ENCODE peak calls at places on chromosomes 2 and 18, in six cellular contexts. U, E, Y, P, C and N are unnamed samples.

GRCh38 chr2:64327510-64328414 is 126.2 kb upstream of the LGALSL start:
- DNase-seq in U (no peak), E (no peak), Y (no peak), P (no peak), C (peak), N (no peak)

GRCh38 chr2:42141687-42142475 is 27.3 kb upstream of the EML4 start:
- DNase-seq in U (peak), E (peak), Y (peak), P (peak), C (no peak), N (peak)

GRCh38 chr18:57801379-57802165 is 1.5 kb downstream of the ATP8B1 start:
- DNase-seq in U (no peak), E (no peak), Y (peak), P (no peak), C (no peak), N (no peak)

GRCh38 chr18:21053127-21053526 is 58.5 kb downstream of the ROCK1 start:
- DNase-seq in U (no peak), E (peak), Y (no peak), P (no peak), C (no peak), N (peak)

GRCh38 chr2:241577413-241578122 is 19.0 kb downstream of the BOK start:
- DNase-seq in U (no peak), E (peak), Y (no peak), P (no peak), C (no peak), N (no peak)

GRCh38 chr2:205644018-205644417 is 38.3 kb upstream of the NRP2 start:
- DNase-seq in U (no peak), E (no peak), Y (no peak), P (no peak), C (no peak), N (no peak)

GRCh38 chr2:200901459-200902072 is 12.4 kb downstream of the NIF3L1 start:
- DNase-seq in U (peak), E (peak), Y (peak), P (peak), C (no peak), N (peak)

GRCh38 chr18:1806884-1807615 is 764.3 kb downstream of the METTL4 start:
- DNase-seq in U (no peak), E (no peak), Y (no peak), P (no peak), C (no peak), N (no peak)

GRCh38 chr18:2971741-2972552 is 41.0 kb downstream of the LPIN2 start:
- DNase-seq in U (no peak), E (no peak), Y (peak), P (peak), C (no peak), N (no peak)

GRCh38 chr2:151198646-151199045 is 63.0 kb downstream of the RBM43 start:
- DNase-seq in U (no peak), E (no peak), Y (no peak), P (no peak), C (no peak), N (no peak)

GRCh38 chr2:202038471-202039277 is 5.0 kb downstream of the FZD7 start:
- DNase-seq in U (no peak), E (no peak), Y (no peak), P (no peak), C (no peak), N (no peak)

GRCh38 chr18:10062292-10062940 is 148.6 kb downstream of the VAPA start:
- DNase-seq in U (no peak), E (no peak), Y (no peak), P (no peak), C (no peak), N (no peak)

GRCh38 chr2:67581751-67582150 is 184.6 kb downstream of the ETAA1 start:
- DNase-seq in U (no peak), E (no peak), Y (no peak), P (no peak), C (no peak), N (no peak)
- TF ChIP-seq CTCF in U (no peak), E (no peak), Y (no peak), P (no peak), C (no peak), N (no peak)

GRCh38 chr2:27288610-27289009 is 6.4 kb downstream of the TRIM54 start:
- DNase-seq in U (no peak), E (no peak), Y (no peak), P (no peak), C (no peak), N (no peak)

GRCh38 chr2:27285481-27285880 is 3.3 kb downstream of the TRIM54 start:
- DNase-seq in U (no peak), E (no peak), Y (no peak), P (no peak), C (no peak), N (no peak)

GRCh38 chr2:27291865-27292264 is 9.6 kb downstream of the TRIM54 start:
- DNase-seq in U (no peak), E (no peak), Y (no peak), P (no peak), C (no peak), N (no peak)

GRCh38 chr2:27294928-27295327 is 12.7 kb downstream of the TRIM54 start:
- DNase-seq in U (no peak), E (no peak), Y (no peak), P (no peak), C (no peak), N (no peak)

GRCh38 chr2:27290571-27290970 is 8.3 kb downstream of the TRIM54 start:
- DNase-seq in U (no peak), E (no peak), Y (no peak), P (no peak), C (no peak), N (no peak)
- H3K4me3 ChIP-seq in U (no peak), E (no peak), Y (no peak), P (no peak), C (no peak), N (no peak)

GRCh38 chr2:218292700-218293014 is 354 bp upstream of the TMBIM1 start:
- DNase-seq in U (no peak), E (no peak), Y (no peak), P (no peak), C (no peak), N (no peak)
- TF ChIP-seq CTCF in U (no peak), E (no peak), Y (no peak), P (no peak), C (no peak), N (no peak)

GRCh38 chr2:145006957-145007672 is 487.2 kb upstream of the ZEB2 start:
- DNase-seq in U (no peak), E (peak), Y (no peak), P (peak), C (no peak), N (peak)
- H3K4me3 ChIP-seq in U (no peak), E (peak), Y (no peak), P (peak), C (no peak), N (no peak)

DNA sequence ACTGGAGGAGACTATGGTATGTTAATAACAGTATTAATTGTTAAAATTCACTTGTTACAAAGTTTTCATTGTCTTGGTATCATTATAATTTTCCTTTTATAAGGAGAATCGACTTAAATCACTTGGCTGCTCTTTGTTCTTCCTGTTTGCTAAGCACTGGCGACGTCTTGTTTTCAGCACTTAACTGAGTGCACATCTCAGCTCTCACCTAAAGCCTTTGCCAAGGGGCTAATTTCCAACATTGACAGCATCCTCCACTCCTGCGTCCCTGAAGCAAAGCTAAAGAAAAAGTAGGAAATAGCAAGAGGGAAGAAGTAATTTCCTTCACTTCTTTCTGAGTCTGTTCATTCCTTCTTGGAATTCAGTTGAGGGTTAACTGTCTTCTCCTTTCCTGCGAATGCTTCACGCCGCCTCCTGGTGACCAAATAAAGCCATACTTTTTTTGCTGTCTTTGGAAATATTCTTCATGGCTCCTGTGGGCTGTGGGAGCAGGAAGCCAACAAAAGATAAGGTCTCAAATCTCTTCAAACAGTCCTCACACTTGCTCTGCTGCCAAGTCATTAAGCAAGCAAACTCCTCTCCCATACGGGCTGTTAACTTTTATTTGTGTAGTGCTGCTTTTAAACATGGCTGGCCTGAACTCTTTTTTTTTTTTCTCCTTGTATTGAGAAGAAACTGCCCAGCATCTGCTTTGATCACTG is 100.8 kb downstream of the DPP10 start:
- DNase-seq in U (no peak), E (no peak), Y (peak), P (peak), C (no peak), N (no peak)
- TF ChIP-seq CTCF in U (peak), E (no peak), Y (peak), P (no peak), C (no peak), N (no peak)

DNA sequence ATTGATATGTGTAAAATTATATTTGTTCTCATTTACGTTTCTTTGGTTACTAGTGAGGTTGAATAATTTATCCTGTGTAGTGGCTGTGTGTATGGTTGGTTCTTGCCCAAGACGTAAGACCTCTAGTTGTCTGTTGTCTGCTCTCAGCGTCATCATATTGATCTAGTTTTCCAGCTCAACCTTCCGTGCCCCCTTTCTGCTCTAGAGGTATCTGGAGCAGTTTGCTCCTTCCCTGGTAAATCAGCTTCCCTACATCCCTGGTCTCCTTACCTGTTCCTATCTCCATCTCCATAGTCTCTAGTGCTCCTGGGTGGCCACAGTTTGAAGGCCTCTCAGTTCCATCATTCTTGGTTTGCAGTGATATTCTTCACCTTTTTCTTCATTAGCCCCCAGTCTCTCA is 1.2 kb downstream of the SMYD5 start:
- DNase-seq in U (no peak), E (no peak), Y (no peak), P (no peak), C (no peak), N (no peak)
- H3K4me3 ChIP-seq in U (no peak), E (peak), Y (no peak), P (peak), C (peak), N (no peak)

DNA sequence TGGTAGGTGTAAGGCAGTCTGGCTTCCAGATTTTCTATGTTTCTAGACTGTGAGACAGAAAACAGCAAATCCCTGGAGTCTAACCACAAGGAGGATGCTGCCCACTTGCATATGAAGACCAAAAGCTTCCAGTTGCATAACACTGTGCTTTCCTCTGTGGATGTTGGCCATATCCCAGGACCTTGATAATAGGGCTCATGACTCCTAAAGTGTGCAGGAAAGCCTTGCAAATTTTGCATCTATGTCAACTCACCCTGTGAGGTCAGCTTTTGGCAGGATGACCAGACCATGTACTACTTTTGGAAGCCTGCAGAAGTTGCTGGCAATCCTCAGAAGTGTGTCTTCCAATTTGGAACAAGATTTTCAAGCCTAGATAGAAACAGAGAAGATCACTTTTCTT is 85.6 kb upstream of the RAB27B start:
- DNase-seq in U (no peak), E (peak), Y (peak), P (peak), C (no peak), N (peak)
- TF ChIP-seq CTCF in U (no peak), E (peak), Y (no peak), P (no peak), C (no peak), N (peak)

GRCh38 chr18:59268722-59269562 is 4.3 kb downstream of the RAX start:
- DNase-seq in U (no peak), E (no peak), Y (no peak), P (no peak), C (no peak), N (no peak)
- H3K4me3 ChIP-seq in U (no peak), E (no peak), Y (no peak), P (peak), C (peak), N (no peak)

DNA sequence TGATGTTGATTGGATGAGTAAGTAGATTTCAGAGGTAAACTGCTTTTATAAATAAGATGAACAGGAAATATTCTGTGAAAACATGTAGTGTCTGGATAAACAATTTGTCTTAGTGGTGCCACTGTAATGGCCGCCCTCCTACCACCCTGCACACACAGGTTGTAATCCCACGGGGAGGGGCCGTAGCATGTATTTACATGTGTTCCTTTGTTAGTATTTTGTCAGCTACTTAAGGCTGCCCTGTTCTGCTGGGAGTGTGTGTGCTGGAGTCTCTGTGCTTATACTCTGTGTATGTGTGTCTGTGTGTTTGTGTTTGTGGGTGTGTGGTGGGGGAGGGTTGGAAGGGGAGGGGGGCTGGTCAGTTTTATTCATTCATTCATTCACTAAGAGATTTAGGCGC is 5.1 kb downstream of the TSHZ1 start:
- DNase-seq in U (no peak), E (no peak), Y (no peak), P (no peak), C (no peak), N (no peak)
- TF ChIP-seq CTCF in U (no peak), E (no peak), Y (no peak), P (no peak), C (no peak), N (no peak)

DNA sequence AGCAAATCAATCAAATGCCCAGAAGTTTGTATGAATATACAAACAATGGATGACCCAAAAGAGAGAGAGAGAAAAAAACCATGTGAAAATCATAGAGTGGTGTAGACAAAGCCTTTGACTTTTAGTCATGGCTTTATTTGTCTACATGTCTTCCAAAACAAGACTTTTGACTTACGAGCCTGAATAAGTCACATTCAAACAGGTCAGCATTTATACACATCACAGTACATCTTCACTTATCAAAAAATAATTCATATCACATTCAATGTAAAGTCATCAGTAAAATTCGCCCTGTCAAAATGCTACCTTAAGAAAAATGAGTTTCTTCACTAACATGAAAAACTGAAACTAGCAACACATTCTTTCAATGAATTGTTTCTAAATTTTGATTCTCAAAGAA is 1.9 kb downstream of the IFIH1 start:
- DNase-seq in U (no peak), E (no peak), Y (no peak), P (no peak), C (no peak), N (no peak)
- H3K4me3 ChIP-seq in U (no peak), E (no peak), Y (no peak), P (peak), C (peak), N (no peak)